ENCODE peak calls at places on chromosomes 11 and 22, in nine cellular contexts. A is astrocyte, U is neural progenitor cell, X is mammary epithelial cell, L is MM.1S, K is HCT116, V is H1, Q is endothelial cell of umbilical vein, G is GM23248. I is an unnamed sample.

GRCh38 chr22:20268350-20269012 is 363 bp upstream of the RTN4R start:
- DNase-seq in A (no peak), V (no peak), X (peak; percentile 41), L (peak; percentile 36), K (peak; percentile 8), G (peak; percentile 76), U (peak; percentile 93), Q (peak; percentile 15), I (peak; percentile 91)

GRCh38 chr11:24060125-24060524 is 436.7 kb upstream of the LUZP2 start:
- DNase-seq in V (no peak), L (no peak), K (no peak), A (no peak), U (no peak), G (no peak), X (no peak), Q (no peak), I (no peak)

GRCh38 chr11:75896843-75897419 is 81.9 kb downstream of the UVRAG start:
- DNase-seq in X (peak; percentile 35), A (peak; percentile 17), G (peak; percentile 68), U (peak; percentile 37), V (no peak), L (peak; percentile 66), K (peak; percentile 12), Q (peak; percentile 63), I (peak; percentile 50)

GRCh38 chr11:68282141-68282860 is 10.5 kb upstream of the C11orf24 start:
- DNase-seq in G (no peak), K (no peak), L (peak; percentile 76), X (peak; percentile 83), Q (no peak), A (no peak), V (no peak), U (no peak), I (no peak)

GRCh38 chr11:68373189-68373809 is 60.9 kb downstream of the LRP5 start:
- DNase-seq in V (no peak), G (peak; percentile 68), K (no peak), U (no peak), X (no peak), L (no peak), Q (no peak), A (no peak), I (peak; percentile 66)

GRCh38 chr11:77411717-77412441 is 62.0 kb downstream of the PAK1 start:
- DNase-seq in V (peak; percentile 57), Q (peak; percentile 62), G (peak; percentile 95), A (peak; percentile 79), X (peak; percentile 92), L (peak; percentile 90), K (peak; percentile 49), U (peak; percentile 94), I (peak; percentile 94)

GRCh38 chr22:36540867-36541642 is 12.1 kb upstream of the EIF3D start:
- DNase-seq in A (peak; percentile 54), U (no peak), G (no peak), V (no peak), L (no peak), X (peak; percentile 24), K (no peak), Q (no peak), I (no peak)

GRCh38 chr11:21040615-21041014 is 371.2 kb downstream of the NELL1 start:
- DNase-seq in K (no peak), Q (no peak), U (no peak), X (no peak), A (no peak), G (no peak), V (no peak), L (no peak), I (no peak)

GRCh38 chr11:73888244-73888643 is 11.4 kb downstream of the PAAF1 start:
- DNase-seq in V (no peak), U (no peak), K (no peak), X (no peak), Q (no peak), A (no peak), G (no peak), L (no peak), I (no peak)

GRCh38 chr11:33868646-33869461 is 23.0 kb downstream of the LMO2 start:
- DNase-seq in V (no peak), L (no peak), G (peak; percentile 8), U (peak; percentile 54), Q (no peak), A (no peak), K (no peak), X (no peak), I (peak; percentile 28)

GRCh38 chr11:41522391-41522790 is 62.9 kb upstream of the LRRC4C start:
- DNase-seq in K (no peak), U (no peak), L (no peak), X (peak; percentile 92), A (peak; percentile 98), Q (no peak), V (no peak), G (peak; percentile 3), I (no peak)

GRCh38 chr11:70108250-70108649 is 30.1 kb downstream of the ANO1 start:
- DNase-seq in L (no peak), X (no peak), G (peak; percentile 76), K (no peak), A (peak; percentile 76), Q (no peak), V (no peak), U (no peak), I (peak; percentile 48)

GRCh38 chr22:37054078-37054440 is 2.5 kb downstream of the KCTD17 start:
- DNase-seq in K (no peak), X (no peak), A (no peak), Q (no peak), V (no peak), L (no peak), U (no peak), G (no peak), I (no peak)

DNA sequence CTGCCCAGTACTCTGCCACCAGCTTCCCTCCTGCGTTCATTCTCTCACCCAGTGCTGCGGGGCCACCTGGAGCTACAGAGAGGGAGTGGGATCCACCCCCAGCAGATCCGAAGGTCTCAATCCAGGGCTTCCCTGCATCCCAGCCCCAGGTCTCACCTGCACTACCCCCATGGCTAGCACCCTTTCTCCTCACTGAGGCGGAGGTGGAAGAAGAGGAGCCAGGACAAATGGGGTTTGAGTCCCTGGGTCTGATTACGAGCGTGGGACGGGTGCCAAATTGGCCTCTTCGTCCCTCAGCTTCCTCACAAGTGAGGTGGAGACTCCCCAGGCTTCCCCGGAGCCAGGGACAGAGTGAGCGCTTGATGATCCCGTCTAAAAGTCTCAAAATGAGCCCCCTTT is 64.2 kb downstream of the NFAM1 start:
- DNase-seq in U (no peak), Q (no peak), G (peak; percentile 14), X (no peak), V (no peak), L (no peak), K (no peak), A (no peak), I (no peak)
- TF ChIP-seq EZH2 in U (no peak), Q (no peak), G (no peak), X (no peak), V (no peak), L (no peak), K (no peak), A (no peak), I (no peak)

GRCh38 chr22:23193882-23194281 is 13.6 kb downstream of the BCR start:
- DNase-seq in L (no peak), U (no peak), G (peak; percentile 85), X (no peak), A (peak; percentile 43), Q (no peak), K (no peak), V (no peak), I (no peak)

GRCh38 chr22:23190526-23190925 is 10.2 kb downstream of the BCR start:
- DNase-seq in A (no peak), U (no peak), L (no peak), V (no peak), X (no peak), Q (no peak), G (no peak), K (no peak), I (no peak)

GRCh38 chr22:23192558-23192957 is 12.2 kb downstream of the BCR start:
- DNase-seq in L (no peak), X (no peak), V (no peak), Q (no peak), K (no peak), A (no peak), G (no peak), U (no peak), I (no peak)

GRCh38 chr22:23193420-23193819 is 13.1 kb downstream of the BCR start:
- DNase-seq in G (no peak), K (no peak), V (no peak), L (no peak), U (no peak), X (no peak), Q (no peak), A (no peak), I (no peak)

DNA sequence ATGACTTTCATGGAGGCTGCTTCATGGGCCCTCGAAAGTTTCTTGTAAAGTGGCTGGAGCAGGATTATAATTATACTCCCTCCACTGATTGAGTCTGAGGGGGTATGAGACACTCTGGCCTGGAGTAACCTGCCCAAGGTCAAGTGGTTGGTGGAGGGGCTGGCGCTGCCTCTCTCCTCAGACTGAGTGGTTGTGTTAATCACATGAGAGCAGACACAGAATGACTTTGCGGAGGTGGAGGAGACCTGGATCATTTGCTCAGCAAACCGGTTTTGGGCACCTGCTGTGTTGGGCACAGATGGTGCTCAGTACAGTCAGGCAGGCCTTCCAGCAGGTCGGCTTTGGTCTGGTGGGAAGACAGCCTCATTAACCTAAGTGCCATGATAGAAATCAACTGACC is 11.8 kb downstream of the BCR start:
- DNase-seq in X (no peak), A (no peak), U (no peak), G (no peak), K (no peak), L (no peak), Q (no peak), V (no peak), I (no peak)
- H2AFZ ChIP-seq in X (no peak overlapping the region), A (no peak overlapping the region), U (no peak overlapping the region), G (no peak overlapping the region), K (no peak overlapping the region), L (no peak overlapping the region), Q (no peak overlapping the region), V (no peak overlapping the region), I (no peak overlapping the region)

GRCh38 chr11:71930556-71931244 is 1.9 kb downstream of the RNF121 start:
- DNase-seq in K (no peak), U (no peak), G (no peak), L (no peak), Q (no peak), A (no peak), X (no peak), V (no peak), I (no peak)
- H3K4me2 ChIP-seq in K (peak overlapping the region; percentile 92), U (peak overlapping the region; percentile 96), G (no peak overlapping the region), L (peak overlapping the region; percentile 4), Q (peak overlapping the region; percentile 75), A (peak overlapping the region; percentile 89), X (peak overlapping the region; percentile 74), V (peak overlapping the region; percentile 68), I (peak overlapping the region; percentile 94)

DNA sequence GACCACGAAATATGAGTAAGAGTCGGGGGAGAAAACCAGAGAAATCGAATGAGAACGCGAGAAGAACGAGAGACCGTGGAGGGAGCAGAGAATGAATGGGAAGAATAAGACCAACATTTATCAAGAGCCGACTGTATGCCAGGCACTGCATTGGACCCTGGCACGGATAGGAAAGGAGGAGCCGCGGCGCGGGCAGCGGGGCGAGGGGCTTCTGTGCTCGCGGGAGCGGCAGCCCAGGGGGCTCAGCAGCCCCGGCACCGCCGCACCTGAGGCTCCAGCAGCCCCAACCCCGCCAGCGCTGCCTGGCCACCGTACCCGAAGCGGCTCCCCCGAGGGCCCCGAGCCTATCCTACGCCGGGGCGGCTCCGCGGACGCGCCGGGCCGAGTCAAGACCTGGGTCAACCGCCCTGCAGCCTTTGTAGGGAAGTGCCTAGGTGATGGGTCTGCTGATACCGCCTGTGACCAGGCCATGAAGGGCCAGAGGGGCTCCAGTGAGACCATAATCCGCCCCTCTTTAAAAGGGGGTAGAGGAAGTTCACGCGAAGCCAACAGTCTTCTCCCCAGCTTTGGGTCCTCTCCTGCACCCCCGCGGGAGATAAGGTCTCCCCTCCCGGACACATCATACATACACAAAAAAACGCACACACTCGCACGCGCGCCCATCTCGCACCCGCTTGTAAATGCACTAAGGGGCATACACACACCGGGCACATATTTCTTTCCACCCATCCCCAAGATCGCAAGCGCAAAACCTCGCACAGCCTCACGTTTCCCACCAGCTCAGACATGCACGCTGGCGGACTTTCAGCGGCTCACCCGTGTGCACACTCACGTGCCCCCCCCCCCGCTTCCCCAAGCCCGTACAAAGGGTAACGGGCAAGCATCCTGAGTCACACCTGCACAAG is 964 bp upstream of the RTN4RL2 start:
- DNase-seq in V (no peak), Q (no peak), L (no peak), A (no peak), X (no peak), U (peak; percentile 45), G (peak; percentile 61), K (no peak), I (peak; percentile 48)
- TF ChIP-seq EZH2 in V (peak; percentile 79), Q (peak; percentile 97), L (no peak), A (peak; percentile 97), X (peak; percentile 85), U (peak; percentile 88), G (peak; percentile 79), K (no peak), I (peak; percentile 61)